ENCODE peak calls at places on chromosomes 6 and 20, in four cellular contexts. L is IMR-90, S is uterus, J is heart left ventricle. N is an unnamed sample.

GRCh38 chr6:63527658-63528514 is 44.4 kb upstream of the LOC128125822 start:
- DNase-seq in J (no peak), S (peak; percentile 88), L (peak; percentile 100), N (no peak)

GRCh38 chr20:50574108-50574507 is 63.9 kb downstream of the PTPN1 start:
- DNase-seq in J (no peak), S (no peak), L (no peak), N (no peak)

GRCh38 chr6:81465859-81466258 is 286.6 kb downstream of the TENT5A start:
- DNase-seq in S (no peak), J (no peak), L (peak; percentile 24), N (peak; percentile 48)

GRCh38 chr6:20331625-20332024 is 70.1 kb upstream of the E2F3 start:
- DNase-seq in S (no peak), J (no peak), L (no peak), N (peak; percentile 12)

GRCh38 chr20:23257848-23258746 is 92.5 kb upstream of the NXT1 start:
- DNase-seq in J (no peak), S (peak; percentile 40), L (peak; percentile 88), N (no peak)

GRCh38 chr20:33871362-33871761 is 60.2 kb downstream of the CHMP4B start:
- DNase-seq in S (peak; percentile 32), L (peak; percentile 31), J (no peak), N (no peak)

GRCh38 chr6:167881327-167881726 is 54.6 kb downstream of the AFDN start:
- DNase-seq in J (no peak), L (no peak), S (no peak), N (no peak)

GRCh38 chr6:166905013-166905412 is 51.3 kb downstream of the RNASET2 start:
- DNase-seq in L (no peak), S (no peak), J (no peak), N (no peak)

GRCh38 chr20:34516874-34517542 is 786 bp downstream of the DYNLRB1 start:
- DNase-seq in L (no peak), J (no peak), S (no peak), N (peak; percentile 28)

GRCh38 chr20:46520976-46521579 is 7.7 kb upstream of the ZNF334 start:
- DNase-seq in J (peak; percentile 39), S (no peak), L (peak; percentile 64), N (peak; percentile 68)

GRCh38 chr6:33815854-33816253 is 12.1 kb upstream of the MLN start:
- DNase-seq in S (no peak), L (no peak), J (no peak), N (peak; percentile 40)

GRCh38 chr6:41527721-41528408 is 18.3 kb upstream of the FOXP4 start:
- DNase-seq in J (no peak), L (peak; percentile 24), S (no peak), N (peak; percentile 64)

GRCh38 chr6:41530476-41530875 is 15.7 kb upstream of the FOXP4 start:
- DNase-seq in L (no peak), J (no peak), S (no peak), N (no peak)

GRCh38 chr6:41529049-41529448 is 17.1 kb upstream of the FOXP4 start:
- DNase-seq in J (no peak), L (no peak), S (no peak), N (no peak)

GRCh38 chr6:41529970-41530369 is 16.2 kb upstream of the FOXP4 start:
- DNase-seq in S (no peak), L (no peak), J (no peak), N (no peak)

GRCh38 chr6:41528409-41528963 is 17.7 kb upstream of the FOXP4 start:
- DNase-seq in S (no peak), J (no peak), L (no peak), N (no peak)
- H3K27me3 ChIP-seq in S (no peaks in the 10 kb centered on the region), J (peaks cover 23% of the 10 kb centered on the region), L (peaks cover 63% of the 10 kb centered on the region), N (peaks cover 6% of the 10 kb centered on the region)

DNA sequence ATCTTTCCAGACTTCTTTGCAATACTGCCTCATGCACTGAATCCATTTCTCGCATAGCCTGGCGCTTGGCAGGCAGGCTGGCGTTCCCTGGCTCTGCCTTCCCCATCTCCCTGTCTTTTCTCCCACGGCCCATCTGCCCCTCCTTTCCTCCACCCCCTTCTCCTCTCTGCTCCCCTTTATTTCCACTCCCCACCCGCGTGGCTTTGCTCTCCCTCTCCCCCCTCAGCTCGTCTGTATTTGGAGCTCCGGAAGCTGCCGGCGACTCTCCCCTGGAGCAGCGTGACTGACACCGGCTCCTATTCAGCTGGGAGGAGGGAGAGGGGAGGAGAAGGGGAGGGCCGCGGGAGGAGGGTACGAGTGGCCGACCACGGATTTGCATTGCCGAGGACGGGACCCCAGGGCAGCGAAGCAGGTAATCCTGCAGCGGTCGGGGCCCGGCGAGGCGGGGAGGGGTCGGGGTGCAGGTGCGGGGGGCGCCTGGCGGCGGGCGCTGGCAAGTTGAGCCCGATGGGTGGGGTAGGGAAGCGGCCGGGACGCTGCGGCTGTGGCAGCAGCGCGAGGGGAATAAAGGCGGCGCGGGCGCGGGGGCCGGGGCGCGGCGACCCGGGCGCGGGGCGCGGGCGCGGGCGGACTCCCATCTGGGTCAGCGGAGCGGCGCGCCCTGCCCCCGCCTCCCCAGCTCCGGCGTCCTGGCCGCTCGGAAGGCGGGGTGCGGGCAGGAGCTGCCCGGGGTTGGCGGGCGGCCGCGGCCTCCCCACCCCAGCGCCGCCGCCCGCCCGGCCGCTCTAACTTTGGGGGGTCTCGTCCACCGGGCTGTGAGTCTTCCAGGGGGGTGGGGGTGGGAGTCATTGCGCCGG is at the start of gene CAP2:
- DNase-seq in L (peak; percentile 59), J (peak; percentile 84), S (peak; percentile 62), N (peak; percentile 89)
- TF ChIP-seq CTCF in L (no peak), J (no peak), S (no peak), N (no peak)

GRCh38 chr20:36777576-36777975 is 4.0 kb upstream of the DSN1 start:
- DNase-seq in L (no peak), J (no peak), S (no peak), N (no peak)
- H3K4me1 ChIP-seq in L (peaks cover 2% of the 10 kb centered on the region), J (peaks cover 19% of the 10 kb centered on the region), S (no peaks in the 10 kb centered on the region), N (no peaks in the 10 kb centered on the region)

DNA sequence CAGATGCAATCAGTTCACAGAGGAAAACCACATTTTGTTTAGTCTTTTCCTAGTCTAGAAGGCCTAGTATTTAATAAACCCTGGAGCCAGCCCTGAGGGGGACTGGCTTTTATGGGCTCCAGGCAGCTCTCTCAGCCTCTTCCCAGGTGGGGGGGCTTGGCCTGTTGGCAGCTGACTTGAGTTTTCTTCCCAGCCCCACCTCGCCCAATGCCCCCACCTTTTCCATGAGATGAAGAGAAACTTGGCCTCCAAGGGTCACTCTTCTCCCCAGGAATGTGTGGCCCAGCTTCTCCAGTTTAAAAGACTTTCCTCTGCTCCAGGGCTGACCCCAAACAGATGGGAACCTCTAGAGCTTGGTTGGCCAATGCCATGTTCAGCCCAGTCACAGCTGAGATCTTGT is 196.1 kb downstream of the BMP7 start:
- DNase-seq in L (no peak), J (no peak), S (no peak), N (no peak)
- H3K27me3 ChIP-seq in L (no peaks in the 10 kb centered on the region), J (peaks cover 52% of the 10 kb centered on the region), S (no peaks in the 10 kb centered on the region), N (peaks cover 5% of the 10 kb centered on the region)

DNA sequence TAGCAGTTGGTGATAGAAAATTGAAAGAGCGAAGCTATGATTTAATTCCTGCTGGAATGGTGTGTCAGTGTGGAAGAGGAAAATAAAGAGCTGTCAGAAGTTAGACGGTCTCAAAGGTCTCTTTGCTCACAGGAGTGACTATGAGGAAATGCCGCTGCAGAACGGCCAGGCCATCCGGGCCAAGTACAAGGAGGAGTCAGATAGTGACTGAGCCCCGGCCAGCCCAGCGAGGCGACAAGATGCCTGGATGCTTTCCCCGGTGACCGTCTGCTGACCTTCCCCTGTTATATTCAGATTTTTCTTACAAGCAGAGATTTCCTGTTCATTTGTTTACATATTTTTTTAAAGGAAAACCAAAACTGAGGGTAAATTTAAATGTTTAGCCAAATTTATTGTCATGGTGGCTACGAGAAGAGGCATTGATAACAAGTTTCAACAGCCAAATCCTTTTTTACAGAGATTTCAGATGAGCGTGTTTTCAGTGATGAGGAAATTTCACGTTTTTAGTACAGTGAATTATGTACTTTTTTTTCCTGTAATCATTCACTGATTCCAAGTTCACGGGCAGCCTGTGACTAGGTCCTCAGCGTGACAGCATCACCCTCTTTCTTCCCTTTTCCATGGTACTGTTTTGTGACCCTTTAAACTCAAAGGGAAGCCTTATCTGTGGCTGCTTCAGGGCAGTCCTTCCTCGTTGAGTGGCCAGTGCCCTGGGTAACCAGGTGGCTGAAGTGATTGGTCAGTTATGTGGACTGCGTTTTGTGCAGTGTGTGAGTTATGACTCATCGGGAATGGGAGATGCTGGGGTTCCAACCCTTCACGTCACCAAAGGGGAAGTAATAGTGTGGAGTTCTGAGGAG is 12.6 kb downstream of the DYNLT1 start:
- DNase-seq in S (peak; percentile 61), J (peak; percentile 89), L (peak; percentile 97), N (peak; percentile 86)
- TF ChIP-seq CTCF in S (no peak), J (no peak), L (no peak), N (no peak)

GRCh38 chr6:154766288-154766687 is 33.1 kb downstream of the SCAF8 start:
- DNase-seq in J (no peak), S (no peak), L (no peak), N (no peak)
- H3K4me1 ChIP-seq in J (peaks cover 69% of the 10 kb centered on the region), S (peaks cover 4% of the 10 kb centered on the region), L (peaks cover 15% of the 10 kb centered on the region), N (peaks cover 38% of the 10 kb centered on the region)

DNA sequence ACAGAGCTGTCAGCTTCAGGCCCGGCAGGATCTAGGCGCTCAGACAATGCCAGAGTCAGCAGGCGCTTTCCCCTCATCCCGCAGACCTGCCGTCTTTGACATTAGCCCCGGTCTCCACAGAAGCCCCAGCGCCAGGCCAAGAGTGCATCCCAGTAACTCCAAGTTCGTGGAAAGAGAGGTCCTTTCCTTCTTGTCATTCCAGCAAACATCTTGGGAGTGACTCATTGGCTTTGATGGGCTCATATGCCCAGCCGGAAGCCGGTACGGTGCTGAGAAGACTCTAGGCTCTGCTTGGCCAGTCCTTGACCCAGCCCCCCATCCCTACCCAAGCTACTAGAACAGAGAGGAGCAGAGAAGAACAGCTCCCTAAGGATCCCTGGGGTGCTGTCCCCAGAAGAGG is 260.8 kb downstream of the TAF4 start:
- DNase-seq in J (no peak), L (no peak), S (no peak), N (no peak)
- H3K27me3 ChIP-seq in J (peaks cover 47% of the 10 kb centered on the region), L (peaks cover 14% of the 10 kb centered on the region), S (no peaks in the 10 kb centered on the region), N (no peaks in the 10 kb centered on the region)

DNA sequence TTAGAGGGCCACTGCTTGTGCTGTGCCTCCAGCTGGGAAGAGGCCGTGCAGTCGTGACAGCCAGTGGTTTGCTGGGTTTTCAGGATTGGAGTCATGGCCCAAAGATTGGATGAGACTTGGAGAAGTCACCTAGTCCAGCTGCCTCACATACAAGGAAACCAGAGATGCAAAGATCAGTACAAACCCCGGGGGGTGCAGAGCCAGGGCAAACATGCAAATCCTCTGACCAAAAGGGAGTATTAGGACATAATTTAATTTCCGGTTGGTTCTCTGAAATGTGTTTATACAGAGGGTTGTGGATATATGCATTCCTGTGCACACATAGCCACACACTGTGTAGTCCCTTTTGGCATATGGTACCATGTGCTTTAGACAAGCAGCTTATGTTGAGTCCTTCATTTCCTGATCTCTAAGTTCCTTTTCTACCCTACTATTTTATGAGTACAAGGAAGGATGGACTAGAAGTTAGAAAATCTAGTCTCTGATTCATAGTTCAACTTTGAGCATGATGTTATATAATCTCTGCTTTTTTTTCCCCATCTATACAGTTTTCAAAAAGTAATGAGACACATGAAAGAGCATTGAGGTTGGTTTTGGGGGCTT is 123.5 kb downstream of the PLEKHG1 start:
- DNase-seq in S (no peak), L (no peak), J (no peak), N (no peak)
- TF ChIP-seq CTCF in S (no peak), L (no peak), J (no peak), N (no peak)